ENCODE peak calls at places on chromosomes 6 and 20, in nine cellular contexts. F, B, R, M, H, L, W, Q and G are unnamed samples.

GRCh38 chr20:35181731-35182130 is 9.9 kb downstream of the PROCR start:
- DNase-seq in M (no peak), H (no peak), W (no peak), L (no peak), B (peak; percentile 65), R (no peak), Q (no peak), F (no peak), G (no peak)

GRCh38 chr6:122753688-122754056 is 25.8 kb upstream of the FABP7 start:
- DNase-seq in L (no peak), M (no peak), H (no peak), B (peak; percentile 55), W (no peak), F (no peak), R (no peak), Q (peak; percentile 27), G (no peak)

GRCh38 chr6:14876778-14877613 is 368.9 kb upstream of the JARID2 start:
- DNase-seq in R (no peak), F (no peak), M (no peak), W (no peak), L (no peak), B (peak; percentile 86), Q (no peak), H (no peak), G (no peak)

GRCh38 chr6:82040405-82041221 is 206.9 kb downstream of the IBTK start:
- DNase-seq in F (no peak), L (no peak), W (no peak), Q (peak; percentile 41), M (no peak), B (peak; percentile 48), H (no peak), R (no peak), G (no peak)

GRCh38 chr6:45631396-45631795 is 253.7 kb upstream of the SUPT3H start:
- DNase-seq in M (no peak), L (no peak), W (no peak), H (no peak), F (no peak), B (no peak), R (no peak), Q (no peak), G (no peak)

GRCh38 chr6:81727876-81728517 is 24.5 kb downstream of the TENT5A start:
- DNase-seq in W (no peak), F (no peak), M (no peak), H (no peak), Q (peak; percentile 58), B (no peak), L (no peak), R (no peak), G (no peak)

GRCh38 chr6:168309997-168310396 is 9.6 kb downstream of the DACT2 start:
- DNase-seq in R (no peak), H (no peak), Q (no peak), L (no peak), M (no peak), F (no peak), B (no peak), W (peak; percentile 49), G (no peak)

GRCh38 chr6:122048570-122048969 is 350.9 kb upstream of the HSF2 start:
- DNase-seq in L (no peak), H (no peak), B (no peak), Q (no peak), M (no peak), W (no peak), R (no peak), F (no peak), G (no peak)

GRCh38 chr6:85498596-85499258 is 48.8 kb downstream of the NT5E start:
- DNase-seq in L (no peak), Q (peak; percentile 59), H (no peak), R (no peak), W (no peak), B (peak; percentile 61), F (no peak), M (no peak), G (no peak)

GRCh38 chr6:30185846-30186484 is 22.6 kb downstream of the TRIM15 start:
- DNase-seq in H (no peak), B (no peak), R (no peak), M (no peak), L (no peak), Q (no peak), W (no peak), F (no peak), G (no peak)
- H3K36me3 ChIP-seq in H (peaks cover 68% of the 10 kb centered on the region), B (peaks cover 9% of the 10 kb centered on the region), R (peaks cover 58% of the 10 kb centered on the region), M (peaks cover 22% of the 10 kb centered on the region), L (peaks cover 14% of the 10 kb centered on the region), Q (peaks cover 13% of the 10 kb centered on the region), W (peaks cover 62% of the 10 kb centered on the region), F (peaks cover 57% of the 10 kb centered on the region), G (peaks cover 63% of the 10 kb centered on the region)

DNA sequence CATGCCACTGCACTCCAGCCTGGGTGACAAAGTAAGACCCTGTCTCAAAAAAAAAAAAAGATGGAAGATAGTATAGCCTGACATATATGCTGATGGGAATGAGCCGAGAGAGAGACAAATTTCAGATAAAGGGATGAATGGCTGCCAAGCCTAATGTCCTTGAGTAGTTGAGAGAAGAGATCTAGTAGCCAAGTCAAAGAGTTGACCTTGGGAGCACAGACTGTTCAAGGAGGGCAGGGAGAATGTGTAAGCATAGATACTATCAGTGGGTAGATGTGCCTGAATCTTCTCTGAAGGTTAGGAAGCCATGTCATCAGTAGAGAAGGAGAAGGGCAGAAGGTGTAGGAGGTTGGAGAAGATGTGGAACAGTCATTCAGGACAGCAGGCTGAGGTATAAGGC is 20.0 kb upstream of the ABCC10 start:
- DNase-seq in H (no peak), F (no peak), W (no peak), M (no peak), R (no peak), Q (no peak), L (no peak), B (no peak), G (no peak)
- H3K27me3 ChIP-seq in H (no peaks in the 10 kb centered on the region), F (peaks cover 13% of the 10 kb centered on the region), W (peaks cover 19% of the 10 kb centered on the region), M (no peaks in the 10 kb centered on the region), R (no peaks in the 10 kb centered on the region), Q (no peaks in the 10 kb centered on the region), L (no peaks in the 10 kb centered on the region), B (peaks cover 2% of the 10 kb centered on the region), G (peaks cover 3% of the 10 kb centered on the region)

GRCh38 chr6:373773-374724 is 17.5 kb upstream of the IRF4 start:
- DNase-seq in B (no peak), F (no peak), L (peak; percentile 38), H (peak; percentile 76), W (peak; percentile 79), M (no peak), R (no peak), Q (no peak), G (no peak)

GRCh38 chr6:372336-372911 is 19.1 kb upstream of the IRF4 start:
- DNase-seq in L (peak; percentile 71), R (no peak), Q (no peak), W (peak; percentile 86), H (peak; percentile 83), B (no peak), F (no peak), M (no peak), G (no peak)

GRCh38 chr6:374956-375355 is 16.6 kb upstream of the IRF4 start:
- DNase-seq in R (no peak), M (no peak), H (no peak), F (no peak), B (no peak), Q (no peak), W (no peak), L (no peak), G (no peak)

GRCh38 chr6:370555-370954 is 21.0 kb upstream of the IRF4 start:
- DNase-seq in B (no peak), M (no peak), H (peak; percentile 69), L (peak; percentile 37), W (no peak), Q (no peak), R (no peak), F (no peak), G (no peak)

GRCh38 chr6:373031-373430 is 18.5 kb upstream of the IRF4 start:
- DNase-seq in F (no peak), M (no peak), B (no peak), R (no peak), L (no peak), Q (no peak), H (peak; percentile 77), W (peak; percentile 79), G (no peak)
- H3K36me3 ChIP-seq in F (no peaks in the 10 kb centered on the region), M (no peaks in the 10 kb centered on the region), B (no peaks in the 10 kb centered on the region), R (no peaks in the 10 kb centered on the region), L (no peaks in the 10 kb centered on the region), Q (no peaks in the 10 kb centered on the region), H (no peaks in the 10 kb centered on the region), W (no peaks in the 10 kb centered on the region), G (no peaks in the 10 kb centered on the region)

GRCh38 chr6:116876635-116877611 is at the start of gene RFX6:
- DNase-seq in H (no peak), Q (peak; percentile 25), F (no peak), M (no peak), W (peak; percentile 79), R (no peak), L (no peak), B (no peak), G (no peak)
- H3K27me3 ChIP-seq in H (peaks cover 15% of the 10 kb centered on the region), Q (no peaks in the 10 kb centered on the region), F (peaks cover 75% of the 10 kb centered on the region), M (peaks cover 10% of the 10 kb centered on the region), W (peaks cover 55% of the 10 kb centered on the region), R (peaks cover 23% of the 10 kb centered on the region), L (peaks cover 1% of the 10 kb centered on the region), B (peaks cover 21% of the 10 kb centered on the region), G (peaks cover 35% of the 10 kb centered on the region)

DNA sequence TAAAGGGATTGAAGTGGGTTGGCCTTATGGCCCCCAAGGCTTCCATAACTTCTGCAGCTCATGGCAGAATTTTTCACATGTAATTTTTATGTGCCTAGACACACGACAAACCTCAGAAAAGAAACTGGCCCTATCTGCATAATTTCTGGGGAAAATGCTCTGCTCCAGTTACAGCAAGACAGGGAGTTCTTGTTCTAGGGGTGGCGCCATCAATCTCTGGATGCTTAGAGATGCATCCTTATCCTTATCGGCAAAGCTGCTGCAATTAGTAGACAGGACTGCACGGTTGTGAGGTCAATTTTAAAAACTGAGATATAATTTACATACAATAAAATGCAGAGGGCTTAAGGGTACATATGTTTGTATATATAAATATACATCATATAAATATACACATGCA is 10.4 kb downstream of the ELMO2 start:
- DNase-seq in H (no peak), L (no peak), Q (no peak), F (no peak), M (no peak), B (no peak), R (no peak), W (no peak), G (no peak)
- H3K36me3 ChIP-seq in H (peaks cover 79% of the 10 kb centered on the region), L (peaks cover 12% of the 10 kb centered on the region), Q (peaks cover 6% of the 10 kb centered on the region), F (peaks cover 45% of the 10 kb centered on the region), M (peaks cover 38% of the 10 kb centered on the region), B (peaks cover 5% of the 10 kb centered on the region), R (peaks cover 61% of the 10 kb centered on the region), W (peaks cover 44% of the 10 kb centered on the region), G (peaks cover 55% of the 10 kb centered on the region)